ENCODE peak calls at places on chromosome 22, in nine cellular contexts. G, J, S, Z, F, M, X, I and P are unnamed samples.

GRCh38 chr22:29524440-29525191 is 28.9 kb downstream of the THOC5 start:
- DNase-seq in M (no peak), J (peak), Z (no peak), S (no peak), I (no peak), F (peak), X (peak), G (no peak), P (no peak)

GRCh38 chr22:22767876-22768602 is 119.6 kb upstream of the IGLL5 start:
- DNase-seq in J (no peak), M (no peak), Z (no peak), S (no peak), G (no peak), F (no peak), I (no peak), X (no peak), P (peak)

GRCh38 chr22:43202756-43203155 is 15.8 kb upstream of the TTLL12 start:
- DNase-seq in Z (no peak), J (no peak), F (no peak), I (no peak), S (no peak), X (no peak), G (no peak), M (no peak), P (no peak)

GRCh38 chr22:35378547-35379078 is 2.3 kb upstream of the HMOX1 start:
- DNase-seq in F (no peak), M (no peak), J (no peak), I (no peak), S (no peak), G (no peak), X (no peak), Z (no peak), P (no peak)

GRCh38 chr22:42376721-42377177 is 55.5 kb downstream of the NFAM1 start:
- DNase-seq in J (no peak), Z (no peak), I (peak), M (no peak), X (peak), G (peak), F (peak), S (peak), P (peak)

GRCh38 chr22:19884954-19885751 is 30.5 kb upstream of the GNB1L start:
- DNase-seq in Z (no peak), F (no peak), X (peak), M (no peak), S (peak), I (no peak), J (no peak), G (no peak), P (peak)

GRCh38 chr22:37665487-37665886 is 7.0 kb downstream of the PDXP start:
- DNase-seq in Z (no peak), I (no peak), M (no peak), F (no peak), S (no peak), G (no peak), J (no peak), X (no peak), P (no peak)

GRCh38 chr22:34055525-34056200 is 135.4 kb upstream of the LARGE1 start:
- DNase-seq in X (no peak), F (peak), S (no peak), G (no peak), M (no peak), J (peak), I (no peak), Z (peak), P (no peak)

DNA sequence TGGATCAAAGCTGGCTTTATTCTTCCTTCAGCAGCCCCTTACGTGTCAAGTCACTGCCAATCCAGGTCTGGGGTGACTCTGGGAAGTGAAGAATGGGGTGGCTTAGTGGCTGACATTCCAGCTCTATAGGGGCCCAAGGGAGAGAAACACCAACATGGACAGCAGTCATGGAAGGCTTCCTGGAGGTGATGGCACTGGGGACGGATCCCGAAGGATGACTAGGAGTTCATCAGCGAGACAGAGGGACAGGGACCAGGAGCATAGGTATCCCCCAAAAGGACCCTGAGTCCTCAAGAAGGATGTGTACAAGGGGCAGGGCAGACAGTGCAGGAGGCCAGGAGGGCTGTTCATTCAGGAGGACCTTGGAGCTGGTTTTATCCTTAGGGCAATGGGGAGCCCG is 84.0 kb downstream of the CACNA1I start:
- DNase-seq in X (no peak), M (no peak), F (no peak), I (no peak), G (no peak), S (no peak), J (no peak), Z (no peak), P (no peak)
- TF ChIP-seq POLR2A in X (no peak), M (no peak), F (no peak), I (no peak), G (no peak), S (no peak), J (no peak), Z (no peak), P (no peak)

GRCh38 chr22:38740116-38740723 is 15.6 kb downstream of the SUN2 start:
- DNase-seq in S (peak), X (no peak), G (no peak), Z (no peak), F (no peak), M (no peak), I (no peak), J (no peak), P (no peak)
- TF ChIP-seq POLR2A in S (no peak), X (no peak), G (no peak), Z (no peak), F (no peak), M (no peak), I (no peak), J (no peak), P (no peak)

DNA sequence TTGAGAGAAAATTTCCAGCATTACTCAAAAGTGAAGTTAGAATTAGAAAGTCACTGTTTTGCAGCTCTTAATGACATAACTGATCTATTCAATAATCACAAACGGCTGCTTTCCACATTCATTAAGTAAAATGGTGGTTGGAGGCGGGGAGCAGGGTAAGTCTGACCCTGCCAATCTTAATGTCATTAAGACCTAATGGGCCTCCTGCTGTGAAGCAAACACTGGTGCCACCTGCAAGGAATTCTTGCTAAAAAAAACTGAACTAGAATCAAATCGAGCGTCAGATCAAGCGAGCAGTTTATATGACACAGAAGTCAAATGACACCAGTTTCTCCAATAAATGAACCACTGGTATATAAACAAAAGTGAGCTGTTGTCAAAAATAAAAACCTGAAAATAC is 351.5 kb downstream of the BRD1 start:
- DNase-seq in J (no peak), X (no peak), S (no peak), Z (no peak), M (no peak), I (no peak), F (no peak), G (no peak), P (no peak)
- TF ChIP-seq POLR2A in J (no peak), X (no peak), S (no peak), Z (no peak), M (no peak), I (no peak), F (no peak), G (no peak), P (no peak)

GRCh38 chr22:26587991-26588613 is 1.8 kb downstream of the TPST2 start:
- DNase-seq in G (no peak), J (no peak), X (no peak), M (no peak), I (no peak), S (no peak), F (no peak), Z (no peak), P (no peak)

GRCh38 chr22:26581769-26582168 is 8.2 kb downstream of the TPST2 start:
- DNase-seq in M (no peak), G (no peak), S (no peak), X (no peak), I (no peak), J (no peak), Z (no peak), F (no peak), P (no peak)

GRCh38 chr22:26584010-26584409 is 5.9 kb downstream of the TPST2 start:
- DNase-seq in F (no peak), J (no peak), X (no peak), M (no peak), G (no peak), S (no peak), Z (no peak), I (no peak), P (no peak)

GRCh38 chr22:26586556-26587325 is 3.2 kb downstream of the TPST2 start:
- DNase-seq in M (no peak), I (no peak), Z (no peak), G (no peak), J (no peak), X (no peak), S (no peak), F (no peak), P (no peak)

GRCh38 chr22:26585104-26585790 is 4.7 kb downstream of the TPST2 start:
- DNase-seq in F (peak), M (no peak), Z (peak), G (peak), X (peak), S (peak), J (peak), I (peak), P (no peak)
- TF ChIP-seq POLR2A in F (no peak), M (no peak), Z (no peak), G (no peak), X (no peak), S (no peak), J (no peak), I (no peak), P (no peak)

DNA sequence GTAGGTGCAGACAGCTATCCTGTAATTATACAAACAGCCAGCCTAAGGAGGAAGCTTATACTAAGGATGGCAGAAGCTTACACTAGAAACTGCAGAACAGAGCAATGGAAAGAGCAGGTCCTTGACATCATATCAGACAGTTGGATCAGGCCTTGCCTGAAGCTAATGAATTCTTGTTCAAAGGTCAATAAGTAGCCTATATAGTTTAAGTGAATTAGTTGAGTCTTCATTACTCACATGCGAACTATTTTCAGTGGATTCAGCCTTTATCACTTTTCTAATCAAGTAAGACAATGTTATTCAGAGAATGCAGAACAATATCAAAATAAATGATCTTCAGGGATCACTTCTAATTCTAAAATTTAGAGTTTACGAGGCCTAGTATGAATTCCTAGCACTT is 22.2 kb upstream of the GRK3 start:
- DNase-seq in Z (no peak), G (no peak), F (no peak), J (no peak), I (no peak), X (no peak), S (no peak), M (no peak), P (no peak)
- TF ChIP-seq POLR2A in Z (no peak), G (no peak), F (no peak), J (no peak), I (no peak), X (no peak), S (no peak), M (no peak), P (no peak)